ENCODE peak calls at places on chromosomes 4 and X, in eight cellular contexts. H is kidney tubule cell; X is fibroblast of gingiva; T is NCI-H510A treated with DMSO at 0.1 percent for 48 hours; C is RPMI8226; K is RKO; D is right atrium auricular region; F is activated CD8-positive, alpha-beta memory T cell treated with anti-CD3 and anti-CD28 coated beads for 48 hours. Q is an unnamed sample.

GRCh38 chrX:9659571-9660195 is 106.0 kb downstream of the GPR143 start:
- DNase-seq in H (no peak), X (no peak), T (no peak), C (no peak), K (no peak), D (no peak), F (no peak), Q (no peak)

GRCh38 chr4:123452585-123452984 is 56.0 kb downstream of the SPRY1 start:
- DNase-seq in H (peak), X (peak), T (no peak), C (peak), K (peak), D (peak), F (no peak), Q (no peak)

GRCh38 chrX:51837926-51838325 is 55.5 kb upstream of the MAGED1 start:
- DNase-seq in H (peak), X (peak), T (peak), C (no peak), K (no peak), D (peak), F (no peak), Q (no peak)

GRCh38 chr4:76067652-76068286 is 6.7 kb upstream of the ART3 start:
- DNase-seq in H (peak), X (peak), T (peak), C (peak), K (peak), D (peak), F (peak), Q (peak)

GRCh38 chrX:22314211-22314610 is 41.5 kb downstream of the CBLL2 start:
- DNase-seq in H (peak), X (no peak), T (no peak), C (no peak), K (no peak), D (no peak), F (no peak), Q (no peak)

GRCh38 chr4:95317124-95317820 is 231.5 kb downstream of the UNC5C start:
- DNase-seq in H (no peak), X (no peak), T (no peak), C (no peak), K (no peak), D (no peak), F (no peak), Q (no peak)

GRCh38 chr4:126223784-126224407 is 909.1 kb downstream of the FAT4 start:
- DNase-seq in H (peak), X (peak), T (peak), C (peak), K (peak), D (no peak), F (no peak), Q (peak)

GRCh38 chr4:5706486-5707290 is 1.7 kb downstream of the EVC2 start:
- DNase-seq in H (no peak), X (no peak), T (no peak), C (no peak), K (no peak), D (no peak), F (no peak), Q (no peak)

GRCh38 chrX:154437971-154438893 is 1.3 kb downstream of the GDI1 start:
- DNase-seq in H (no peak), X (no peak), T (no peak), C (no peak), K (no peak), D (no peak), F (no peak), Q (no peak)

GRCh38 chr4:168449740-168450442 is 30.4 kb downstream of the DDX60L start:
- DNase-seq in H (peak), X (peak), T (no peak), C (no peak), K (peak), D (no peak), F (no peak), Q (no peak)

GRCh38 chr4:185797018-185797417 is 15.0 kb downstream of the SORBS2 start:
- DNase-seq in H (no peak), X (no peak), T (no peak), C (no peak), K (no peak), D (no peak), F (no peak), Q (no peak)

GRCh38 chr4:6342530-6343293 is 73.1 kb downstream of the WFS1 start:
- DNase-seq in H (peak), X (no peak), T (no peak), C (no peak), K (no peak), D (peak), F (no peak), Q (no peak)

GRCh38 chr4:159871141-159871540 is 768.3 kb downstream of the RAPGEF2 start:
- DNase-seq in H (peak), X (no peak), T (no peak), C (no peak), K (no peak), D (no peak), F (no peak), Q (no peak)

GRCh38 chr4:56762484-56763250 is 58.8 kb downstream of the SPINK2 start:
- DNase-seq in H (no peak), X (no peak), T (no peak), C (no peak), K (no peak), D (no peak), F (no peak), Q (peak)

GRCh38 chr4:10403633-10404445 is 53.4 kb downstream of the ZNF518B start:
- DNase-seq in H (peak), X (no peak), T (peak), C (peak), K (peak), D (no peak), F (no peak), Q (peak)

GRCh38 chrX:32116047-32116446 is 1044.2 kb upstream of the FTHL17 start:
- DNase-seq in H (peak), X (no peak), T (no peak), C (no peak), K (peak), D (no peak), F (no peak), Q (no peak)

GRCh38 chrX:129115104-129115503 is 408.2 kb downstream of the SMARCA1 start:
- DNase-seq in H (peak), X (no peak), T (no peak), C (peak), K (peak), D (no peak), F (peak), Q (peak)

GRCh38 chr4:39587881-39588280 is 50.8 kb downstream of the SMIM14 start:
- DNase-seq in H (peak), X (peak), T (no peak), C (no peak), K (no peak), D (no peak), F (no peak), Q (no peak)

GRCh38 chrX:40146471-40147398 is 49.0 kb upstream of the BCOR start:
- DNase-seq in H (peak), X (peak), T (peak), C (no peak), K (peak), D (no peak), F (no peak), Q (peak)

GRCh38 chr4:177436456-177436855 is 5.8 kb downstream of the AGA start:
- DNase-seq in H (no peak), X (no peak), T (no peak), C (no peak), K (no peak), D (no peak), F (no peak), Q (no peak)

GRCh38 chr4:36243355-36244256 is 708 bp downstream of the ARAP2 start:
- DNase-seq in H (peak), X (no peak), T (peak), C (peak), K (peak), D (peak), F (peak), Q (no peak)

GRCh38 chrX:153877571-153878261 is 8.3 kb downstream of the L1CAM start:
- DNase-seq in H (no peak), X (no peak), T (no peak), C (no peak), K (no peak), D (no peak), F (no peak), Q (no peak)

GRCh38 chr4:7335363-7336066 is 99.2 kb downstream of the PSAPL1 start:
- DNase-seq in H (peak), X (no peak), T (no peak), C (peak), K (peak), D (no peak), F (peak), Q (peak)

GRCh38 chrX:10465254-10465653 is 155.1 kb downstream of the MID1 start:
- DNase-seq in H (no peak), X (no peak), T (no peak), C (no peak), K (no peak), D (no peak), F (no peak), Q (no peak)

GRCh38 chr4:183182873-183183725 is 84.0 kb downstream of the WWC2 start:
- DNase-seq in H (peak), X (peak), T (peak), C (peak), K (peak), D (peak), F (no peak), Q (peak)

GRCh38 chr4:148054275-148054674 is 322.4 kb downstream of the ARHGAP10 start:
- DNase-seq in H (peak), X (no peak), T (peak), C (no peak), K (no peak), D (no peak), F (no peak), Q (peak)

GRCh38 chr4:105306158-105306781 is 159.6 kb downstream of the TET2 start:
- DNase-seq in H (peak), X (no peak), T (no peak), C (peak), K (peak), D (no peak), F (peak), Q (peak)

Q was measured in GM12865.